ENCODE peak calls at places on chromosomes 7 and 10, in seven cellular contexts. O is lower lobe of right lung; P is CD8-positive, alpha-beta memory T cell; B is PC-3; X is heart left ventricle; W is HCT116; Y is K562. E is an unnamed sample.

GRCh38 chr10:7408494-7409044 is 2.3 kb downstream of the SFMBT2 start:
- DNase-seq in O (peak; percentile 71), P (peak; percentile 41), B (peak; percentile 41), X (peak; percentile 83), W (no peak), Y (peak; percentile 75), E (peak; percentile 73)

GRCh38 chr10:14652067-14652466 is 122.6 kb downstream of the FAM107B start:
- DNase-seq in O (no peak), P (no peak), B (no peak), X (no peak), W (no peak), Y (no peak), E (no peak)

GRCh38 chr10:43222296-43222695 is 44.6 kb downstream of the RASGEF1A start:
- DNase-seq in O (peak; percentile 20), P (no peak), B (no peak), X (peak; percentile 13), W (no peak), Y (no peak), E (no peak)

GRCh38 chr7:145219461-145219860 is 383.6 kb upstream of the TPK1 start:
- DNase-seq in O (no peak), P (no peak), B (no peak), X (no peak), W (no peak), Y (no peak), E (no peak)

GRCh38 chr10:27440478-27440877 is 63.6 kb upstream of the RAB18 start:
- DNase-seq in O (no peak), P (no peak), B (no peak), X (no peak), W (no peak), Y (no peak), E (no peak)

GRCh38 chr7:116552616-116553015 is 27.8 kb downstream of the CAV1 start:
- DNase-seq in O (no peak), P (no peak), B (peak; percentile 50), X (no peak), W (peak; percentile 8), Y (no peak), E (no peak)

GRCh38 chr10:103186128-103186527 is 6.9 kb downstream of the NT5C2 start:
- DNase-seq in O (no peak), P (no peak), B (no peak), X (no peak), W (no peak), Y (no peak), E (no peak)

GRCh38 chr10:132458595-132459251 is 61.7 kb downstream of the PWWP2B start:
- DNase-seq in O (peak; percentile 76), P (peak; percentile 63), B (peak; percentile 36), X (peak; percentile 61), W (no peak), Y (peak; percentile 61), E (no peak)

GRCh38 chr7:124954766-124955165 is 25.1 kb upstream of the POT1 start:
- DNase-seq in O (no peak), P (no peak), B (no peak), X (no peak), W (no peak), Y (no peak), E (no peak)

GRCh38 chr10:14879055-14879800 is 562 bp downstream of the SUV39H2 start:
- DNase-seq in O (peak; percentile 52), P (peak; percentile 46), B (no peak), X (no peak), W (no peak), Y (no peak), E (peak; percentile 35)

GRCh38 chr10:34294137-34294536 is 521.0 kb downstream of the PARD3 start:
- DNase-seq in O (no peak), P (no peak), B (no peak), X (no peak), W (no peak), Y (no peak), E (no peak)

GRCh38 chr10:33100996-33101747 is 143.1 kb upstream of the ITGB1 start:
- DNase-seq in O (no peak), P (no peak), B (no peak), X (no peak), W (no peak), Y (no peak), E (no peak)

GRCh38 chr10:33099748-33100147 is 141.7 kb upstream of the ITGB1 start:
- DNase-seq in O (no peak), P (no peak), B (no peak), X (no peak), W (no peak), Y (no peak), E (no peak)

GRCh38 chr10:132827423-132827789 is 41.5 kb upstream of the NKX6-2 start:
- DNase-seq in O (no peak), P (no peak), B (no peak), X (no peak), W (no peak), Y (no peak), E (no peak)

GRCh38 chr7:28957064-28957821 is 887 bp downstream of the TRIL start:
- DNase-seq in O (peak; percentile 52), P (no peak), B (no peak), X (peak; percentile 30), W (no peak), Y (no peak), E (peak; percentile 34)

GRCh38 chr7:129824291-129825004 is 128.3 kb downstream of the UBE2H start:
- DNase-seq in O (no peak), P (no peak), B (no peak), X (no peak), W (no peak), Y (no peak), E (no peak)

GRCh38 chr10:92591550-92592140 is 1.3 kb upstream of the KIF11 start:
- DNase-seq in O (peak; percentile 96), P (peak; percentile 91), B (peak; percentile 86), X (peak; percentile 94), W (peak; percentile 89), Y (peak; percentile 70), E (peak; percentile 94)

GRCh38 chr10:58599927-58600553 is 87.4 kb downstream of the BICC1 start:
- DNase-seq in O (no peak), P (no peak), B (no peak), X (no peak), W (no peak), Y (no peak), E (no peak)

GRCh38 chr7:128883622-128884549 is 21.2 kb downstream of the ATP6V1F start:
- DNase-seq in O (peak; percentile 87), P (peak; percentile 78), B (peak; percentile 81), X (peak; percentile 83), W (peak; percentile 58), Y (peak; percentile 95), E (peak; percentile 91)

GRCh38 chr10:3783313-3783689 is 1.7 kb downstream of the KLF6 start:
- DNase-seq in O (peak; percentile 69), P (peak; percentile 60), B (peak; percentile 42), X (peak; percentile 58), W (no peak), Y (peak; percentile 35), E (peak; percentile 58)

GRCh38 chr7:127629268-127629854 is 11.4 kb upstream of the PAX4 start:
- DNase-seq in O (no peak), P (peak; percentile 20), B (peak; percentile 29), X (no peak), W (peak; percentile 50), Y (peak; percentile 71), E (peak; percentile 63)

DNA sequence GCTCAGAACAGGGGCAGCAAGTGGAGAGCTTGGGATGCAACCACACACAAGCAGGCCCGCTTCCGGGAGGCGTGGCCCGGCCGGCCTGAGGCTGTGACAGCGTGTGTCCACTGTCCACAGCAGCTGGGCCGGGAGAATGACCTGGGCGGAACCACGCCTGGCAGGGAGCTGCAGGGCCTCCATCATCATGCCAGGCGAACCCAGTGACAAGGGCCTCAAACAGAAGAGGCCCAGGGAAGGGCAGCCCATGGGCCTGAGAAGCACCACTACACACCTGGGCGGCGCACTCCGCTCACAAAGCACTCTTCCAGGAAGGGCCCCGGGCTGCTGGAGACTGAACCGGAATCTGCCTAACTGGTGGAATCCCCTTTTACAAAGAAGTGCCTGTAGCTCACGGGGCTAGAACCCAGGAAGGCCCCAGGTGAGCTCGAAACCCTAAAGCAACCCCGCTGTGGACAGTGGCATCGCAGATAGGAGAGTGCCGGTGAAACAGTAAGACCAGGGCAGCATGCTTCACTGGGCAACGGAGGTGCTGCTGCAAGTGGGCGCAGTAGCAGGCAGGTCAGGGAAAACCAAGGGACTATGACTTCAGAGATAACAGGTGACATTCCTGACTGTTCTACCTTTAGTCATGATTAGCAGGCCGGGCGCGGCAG is 66.0 kb downstream of the MAD1L1 start:
- DNase-seq in O (no peak), P (no peak), B (no peak), X (no peak), W (no peak), Y (no peak), E (no peak)
- H3K9me3 ChIP-seq in O (no peaks in the 10 kb centered on the region), P (no peaks in the 10 kb centered on the region), B (no peaks in the 10 kb centered on the region), X (no peaks in the 10 kb centered on the region), W (no peaks in the 10 kb centered on the region), Y (no peaks in the 10 kb centered on the region), E (no peaks in the 10 kb centered on the region)

DNA sequence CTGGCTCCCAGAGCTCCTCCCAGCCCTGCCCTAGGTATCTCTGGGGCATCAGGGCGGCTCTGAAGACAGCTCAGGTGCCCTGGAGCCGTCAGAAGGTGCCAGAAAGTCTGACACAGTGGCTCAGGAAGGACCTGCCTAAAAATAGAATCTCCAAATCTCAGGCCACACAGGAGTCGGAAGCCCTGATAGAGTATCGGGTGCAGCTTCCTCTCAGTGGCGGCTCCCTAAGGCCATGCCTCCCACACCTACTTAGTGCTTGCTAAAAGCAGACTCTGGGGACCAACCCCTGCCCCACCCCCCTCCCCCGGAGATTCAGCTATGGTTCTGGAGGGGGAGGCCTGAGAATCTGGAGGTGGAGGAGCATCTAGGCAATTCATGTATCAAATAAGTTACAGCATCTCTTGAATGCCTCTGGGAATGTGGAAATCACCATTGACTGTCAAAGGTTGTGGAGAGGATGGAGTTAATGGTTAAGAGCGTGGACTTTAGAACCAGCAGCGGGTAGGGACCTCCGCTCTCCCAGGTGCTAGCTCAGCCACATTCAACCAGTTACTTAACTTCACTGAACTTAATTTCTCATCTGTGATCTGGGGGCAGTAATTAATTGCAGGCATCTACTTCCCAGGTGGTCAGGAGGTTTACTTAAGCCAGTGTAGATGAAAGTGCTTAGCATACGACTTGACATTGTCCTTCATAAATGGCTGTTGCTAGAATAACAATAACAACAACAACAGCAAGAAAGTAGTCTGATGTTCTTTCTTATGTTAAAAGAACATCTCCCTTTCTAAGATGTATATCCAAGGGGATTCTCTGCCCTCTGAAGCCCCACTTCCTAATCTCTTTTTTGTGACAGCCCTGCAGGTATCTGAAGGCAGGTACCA is 38.6 kb upstream of the MXI1 start:
- DNase-seq in O (no peak), P (no peak), B (no peak), X (no peak), W (no peak), Y (no peak), E (peak; percentile 9)
- H3K27ac ChIP-seq in O (no peak overlapping the region), P (no peak overlapping the region), B (no peak overlapping the region), X (peak overlapping the region; percentile 65), W (no peak overlapping the region), Y (no peak overlapping the region), E (no peak overlapping the region)

DNA sequence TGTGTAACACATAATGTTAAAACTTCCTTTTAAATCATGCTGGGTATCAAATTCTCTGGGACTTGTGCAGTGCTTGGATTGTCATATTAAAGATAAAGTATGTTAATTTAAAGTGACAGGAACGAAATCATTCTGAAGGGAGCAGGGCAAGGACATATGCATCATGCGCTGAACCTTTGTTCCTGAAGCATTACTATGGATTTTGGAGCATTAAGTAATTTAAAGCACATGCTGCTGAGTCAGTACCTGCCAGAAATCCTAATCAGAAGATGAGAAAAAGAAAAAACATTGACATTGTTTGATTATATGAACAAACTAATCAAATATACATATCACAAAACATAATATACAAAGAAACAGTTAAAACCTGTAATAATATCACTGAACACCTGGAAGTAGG is 101.4 kb downstream of the MICU1 start:
- DNase-seq in O (no peak), P (no peak), B (no peak), X (no peak), W (no peak), Y (no peak), E (no peak)
- H3K4me1 ChIP-seq in O (no peaks in the 10 kb centered on the region), P (no peaks in the 10 kb centered on the region), B (peaks cover 11% of the 10 kb centered on the region), X (no peaks in the 10 kb centered on the region), W (no peaks in the 10 kb centered on the region), Y (no peaks in the 10 kb centered on the region), E (no peaks in the 10 kb centered on the region)

GRCh38 chr7:157561523-157561785 is 224.7 kb downstream of the DNAJB6 start:
- DNase-seq in O (no peak), P (no peak), B (no peak), X (no peak), W (no peak), Y (no peak), E (no peak)
- H3K9me3 ChIP-seq in O (no peaks in the 10 kb centered on the region), P (no peaks in the 10 kb centered on the region), B (no peaks in the 10 kb centered on the region), X (no peaks in the 10 kb centered on the region), W (no peaks in the 10 kb centered on the region), Y (peaks cover 15% of the 10 kb centered on the region), E (no peaks in the 10 kb centered on the region)